ENCODE peak calls at places on chromosomes 6 and 20, in seven cellular contexts. One of them, this sample, is unnamed.

GRCh38 chr6:150269857-150270223 is 99.0 kb upstream of the IYD start:
- DNase-seq in left ventricle myocardium inferior: no peak
- DNase-seq in AG08395: no peak
- DNase-seq in gastrocnemius medialis: no peak
- DNase-seq in posterior cingulate gyrus: no peak
- DNase-seq in PC-3: peak
- DNase-seq in anterior cingulate cortex: no peak
- DNase-seq in this sample: no peak

GRCh38 chr6:20915150-20915549 is 380.9 kb downstream of the CDKAL1 start:
- DNase-seq in left ventricle myocardium inferior: no peak
- DNase-seq in AG08395: no peak
- DNase-seq in gastrocnemius medialis: no peak
- DNase-seq in posterior cingulate gyrus: no peak
- DNase-seq in PC-3: no peak
- DNase-seq in anterior cingulate cortex: no peak
- DNase-seq in this sample: no peak

GRCh38 chr6:45617441-45617840 is 239.7 kb upstream of the SUPT3H start:
- DNase-seq in left ventricle myocardium inferior: no peak
- DNase-seq in AG08395: no peak
- DNase-seq in gastrocnemius medialis: no peak
- DNase-seq in posterior cingulate gyrus: no peak
- DNase-seq in PC-3: peak
- DNase-seq in anterior cingulate cortex: no peak
- DNase-seq in this sample: no peak

GRCh38 chr6:149248688-149249369 is 68.7 kb upstream of the TAB2 start:
- DNase-seq in left ventricle myocardium inferior: no peak
- DNase-seq in AG08395: no peak
- DNase-seq in gastrocnemius medialis: no peak
- DNase-seq in posterior cingulate gyrus: no peak
- DNase-seq in PC-3: peak
- DNase-seq in anterior cingulate cortex: no peak
- DNase-seq in this sample: no peak

GRCh38 chr6:14674458-14674857 is 556.9 kb downstream of the CD83 start:
- DNase-seq in left ventricle myocardium inferior: no peak
- DNase-seq in AG08395: no peak
- DNase-seq in gastrocnemius medialis: no peak
- DNase-seq in posterior cingulate gyrus: no peak
- DNase-seq in PC-3: peak
- DNase-seq in anterior cingulate cortex: no peak
- DNase-seq in this sample: no peak

GRCh38 chr6:131159578-131159977 is 24.3 kb downstream of the AKAP7 start:
- DNase-seq in left ventricle myocardium inferior: no peak
- DNase-seq in AG08395: peak
- DNase-seq in gastrocnemius medialis: no peak
- DNase-seq in posterior cingulate gyrus: no peak
- DNase-seq in PC-3: peak
- DNase-seq in anterior cingulate cortex: no peak
- DNase-seq in this sample: no peak

GRCh38 chr6:55794136-55794812 is 81.1 kb downstream of the BMP5 start:
- DNase-seq in left ventricle myocardium inferior: no peak
- DNase-seq in AG08395: peak
- DNase-seq in gastrocnemius medialis: no peak
- DNase-seq in posterior cingulate gyrus: no peak
- DNase-seq in PC-3: peak
- DNase-seq in anterior cingulate cortex: no peak
- DNase-seq in this sample: no peak

GRCh38 chr6:82458147-82458546 is 94.5 kb downstream of the TPBG start:
- DNase-seq in left ventricle myocardium inferior: no peak
- DNase-seq in AG08395: no peak
- DNase-seq in gastrocnemius medialis: no peak
- DNase-seq in posterior cingulate gyrus: no peak
- DNase-seq in PC-3: peak
- DNase-seq in anterior cingulate cortex: no peak
- DNase-seq in this sample: no peak

GRCh38 chr20:11041396-11041795 is 367.6 kb upstream of the JAG1 start:
- DNase-seq in left ventricle myocardium inferior: no peak
- DNase-seq in AG08395: no peak
- DNase-seq in gastrocnemius medialis: no peak
- DNase-seq in posterior cingulate gyrus: no peak
- DNase-seq in PC-3: peak
- DNase-seq in anterior cingulate cortex: no peak
- DNase-seq in this sample: no peak

GRCh38 chr6:12182676-12183075 is 107.5 kb upstream of the EDN1 start:
- DNase-seq in left ventricle myocardium inferior: no peak
- DNase-seq in AG08395: peak
- DNase-seq in gastrocnemius medialis: no peak
- DNase-seq in posterior cingulate gyrus: no peak
- DNase-seq in PC-3: peak
- DNase-seq in anterior cingulate cortex: no peak
- DNase-seq in this sample: no peak

GRCh38 chr6:8082954-8083858 is 19.0 kb upstream of the BLOC1S5 start:
- DNase-seq in left ventricle myocardium inferior: no peak
- DNase-seq in AG08395: peak
- DNase-seq in gastrocnemius medialis: no peak
- DNase-seq in posterior cingulate gyrus: no peak
- DNase-seq in PC-3: peak
- DNase-seq in anterior cingulate cortex: no peak
- DNase-seq in this sample: no peak

GRCh38 chr6:40569162-40569920 is 17.8 kb downstream of the LRFN2 start:
- DNase-seq in left ventricle myocardium inferior: no peak
- DNase-seq in AG08395: no peak
- DNase-seq in gastrocnemius medialis: no peak
- DNase-seq in posterior cingulate gyrus: no peak
- DNase-seq in PC-3: no peak
- DNase-seq in anterior cingulate cortex: no peak
- DNase-seq in this sample: no peak

GRCh38 chr6:130018292-130018829 is at the start of gene L3MBTL3:
- DNase-seq in left ventricle myocardium inferior: peak
- DNase-seq in AG08395: peak
- DNase-seq in gastrocnemius medialis: peak
- DNase-seq in posterior cingulate gyrus: peak
- DNase-seq in PC-3: peak
- DNase-seq in anterior cingulate cortex: peak
- DNase-seq in this sample: peak

GRCh38 chr6:157791461-157791860 is 31.6 kb upstream of the SNX9 start:
- DNase-seq in left ventricle myocardium inferior: no peak
- DNase-seq in AG08395: no peak
- DNase-seq in gastrocnemius medialis: no peak
- DNase-seq in posterior cingulate gyrus: no peak
- DNase-seq in PC-3: no peak
- DNase-seq in anterior cingulate cortex: no peak
- DNase-seq in this sample: no peak

GRCh38 chr20:2387180-2387577 is 6.5 kb downstream of the TGM6 start:
- DNase-seq in left ventricle myocardium inferior: no peak
- DNase-seq in AG08395: no peak
- DNase-seq in gastrocnemius medialis: no peak
- DNase-seq in posterior cingulate gyrus: no peak
- DNase-seq in PC-3: peak
- DNase-seq in anterior cingulate cortex: no peak
- DNase-seq in this sample: no peak